ENCODE peak calls at places on chromosomes 1 and 21, in four cellular contexts. R is HCT116, G is esophagus muscularis mucosa, M is stomach. V is an unnamed sample. For H3K4me1, the result is how much of the 10 kb centered on the place peaks cover.

GRCh38 chr1:7331926-7332535 is 439.1 kb upstream of the VAMP3 start:
- DNase-seq in M (no peak), R (no peak), G (no peak), V (peak)

GRCh38 chr1:28243685-28244439 is 7.9 kb downstream of the ATP5IF1 start:
- DNase-seq in G (no peak), M (no peak), R (no peak), V (no peak)

GRCh38 chr1:20682571-20683236 is 21.5 kb upstream of the DDOST start:
- DNase-seq in G (no peak), M (no peak), R (no peak), V (no peak)

GRCh38 chr1:5950201-5950895 is 41.9 kb downstream of the NPHP4 start:
- DNase-seq in M (no peak), G (no peak), R (no peak), V (no peak)

GRCh38 chr1:198497326-198498220 is 42.9 kb downstream of the ATP6V1G3 start:
- DNase-seq in M (no peak), R (no peak), G (no peak), V (no peak)

GRCh38 chr1:201089621-201090020 is 22.6 kb downstream of the CACNA1S start:
- DNase-seq in R (no peak), G (no peak), M (no peak), V (no peak)

GRCh38 chr1:3881191-3881475 is 18.9 kb downstream of the C1orf174 start:
- DNase-seq in M (no peak), G (no peak), R (no peak), V (no peak)

GRCh38 chr1:2641381-2642130 is 8.7 kb upstream of the MMEL1 start:
- DNase-seq in M (peak), R (no peak), G (no peak), V (peak)

GRCh38 chr1:12135612-12136011 is 31.2 kb upstream of the TNFRSF1B start:
- DNase-seq in M (no peak), R (no peak), G (no peak), V (no peak)

GRCh38 chr1:244603498-244603897 is 49.4 kb upstream of the DESI2 start:
- DNase-seq in R (peak), M (no peak), G (no peak), V (no peak)

GRCh38 chr1:27569088-27569459 is 34.9 kb downstream of the AHDC1 start:
- DNase-seq in G (no peak), M (no peak), R (no peak), V (no peak)

GRCh38 chr21:39048064-39048463 is 135.2 kb downstream of the PSMG1 start:
- DNase-seq in G (no peak), M (no peak), R (no peak), V (no peak)

GRCh38 chr1:5758859-5759578 is 233.2 kb downstream of the NPHP4 start:
- DNase-seq in R (no peak), M (no peak), G (no peak), V (no peak)

GRCh38 chr1:30679976-30680305 is 43.4 kb downstream of the MATN1 start:
- DNase-seq in R (no peak), G (no peak), M (no peak), V (peak)

GRCh38 chr1:41492341-41492848 is 7.9 kb upstream of the EDN2 start:
- DNase-seq in M (no peak), R (no peak), G (no peak), V (no peak)

GRCh38 chr1:169999357-169999756 is 75.1 kb downstream of the KIFAP3 start:
- DNase-seq in M (no peak), G (no peak), R (peak), V (no peak)

GRCh38 chr1:154418898-154419619 is 13.9 kb downstream of the IL6R start:
- DNase-seq in R (no peak), G (no peak), M (no peak), V (no peak)

GRCh38 chr21:38048241-38048640 is 132.0 kb upstream of the KCNJ6 start:
- DNase-seq in G (no peak), R (no peak), M (no peak), V (no peak)

GRCh38 chr1:25644962-25645361 is 28.4 kb downstream of the MAN1C1 start:
- DNase-seq in G (peak), M (no peak), R (no peak), V (no peak)

GRCh38 chr1:173195596-173196088 is 11.5 kb downstream of the TNFSF4 start:
- DNase-seq in M (no peak), R (no peak), G (no peak), V (no peak)

GRCh38 chr1:104801344-104801743 is 1051.6 kb downstream of the AMY1C start:
- DNase-seq in M (no peak), R (no peak), G (no peak), V (no peak)

GRCh38 chr21:25456672-25457071 is 150.6 kb downstream of the MRPL39 start:
- DNase-seq in G (no peak), R (no peak), M (peak), V (no peak)

GRCh38 chr1:168974117-168974516 is 132.4 kb upstream of the ATP1B1 start:
- DNase-seq in M (no peak), R (no peak), G (no peak), V (no peak)

GRCh38 chr1:186735463-186735862 is 55.2 kb upstream of the PTGS2 start:
- DNase-seq in R (no peak), G (no peak), M (no peak), V (no peak)

GRCh38 chr1:215022723-215023122 is 59.8 kb upstream of the KCNK2 start:
- DNase-seq in M (no peak), R (no peak), G (no peak), V (no peak)

GRCh38 chr21:40160911-40161310 is 293.7 kb downstream of the PCP4 start:
- DNase-seq in M (no peak), R (no peak), G (no peak), V (no peak)

GRCh38 chr1:198879711-198880306 is 241.0 kb downstream of the PTPRC start:
- DNase-seq in G (no peak), M (no peak), R (no peak), V (no peak)

GRCh38 chr1:99820546-99820945 is 29.6 kb upstream of the AGL start:
- DNase-seq in R (no peak), G (no peak), M (no peak), V (no peak)

GRCh38 chr1:209527372-209527771 is 56.1 kb upstream of the CAMK1G start:
- DNase-seq in G (no peak), R (no peak), M (no peak), V (no peak)

GRCh38 chr1:164579346-164579745 is 20.4 kb downstream of the PBX1 start:
- DNase-seq in R (no peak), M (no peak), G (no peak), V (no peak)

GRCh38 chr1:164576311-164577271 is 17.6 kb downstream of the PBX1 start:
- DNase-seq in G (no peak), M (no peak), R (no peak), V (no peak)

GRCh38 chr1:164578474-164579200 is 19.7 kb downstream of the PBX1 start:
- DNase-seq in M (no peak), G (no peak), R (no peak), V (no peak)

GRCh38 chr1:164577291-164577690 is 18.3 kb downstream of the PBX1 start:
- DNase-seq in G (no peak), M (no peak), R (no peak), V (no peak)

GRCh38 chr1:164575356-164575755 is 16.4 kb downstream of the PBX1 start:
- DNase-seq in R (no peak), M (no peak), G (no peak), V (no peak)
- H3K4me1 ChIP-seq in R (under half), M (under half), G (half or more), V (under half)

DNA sequence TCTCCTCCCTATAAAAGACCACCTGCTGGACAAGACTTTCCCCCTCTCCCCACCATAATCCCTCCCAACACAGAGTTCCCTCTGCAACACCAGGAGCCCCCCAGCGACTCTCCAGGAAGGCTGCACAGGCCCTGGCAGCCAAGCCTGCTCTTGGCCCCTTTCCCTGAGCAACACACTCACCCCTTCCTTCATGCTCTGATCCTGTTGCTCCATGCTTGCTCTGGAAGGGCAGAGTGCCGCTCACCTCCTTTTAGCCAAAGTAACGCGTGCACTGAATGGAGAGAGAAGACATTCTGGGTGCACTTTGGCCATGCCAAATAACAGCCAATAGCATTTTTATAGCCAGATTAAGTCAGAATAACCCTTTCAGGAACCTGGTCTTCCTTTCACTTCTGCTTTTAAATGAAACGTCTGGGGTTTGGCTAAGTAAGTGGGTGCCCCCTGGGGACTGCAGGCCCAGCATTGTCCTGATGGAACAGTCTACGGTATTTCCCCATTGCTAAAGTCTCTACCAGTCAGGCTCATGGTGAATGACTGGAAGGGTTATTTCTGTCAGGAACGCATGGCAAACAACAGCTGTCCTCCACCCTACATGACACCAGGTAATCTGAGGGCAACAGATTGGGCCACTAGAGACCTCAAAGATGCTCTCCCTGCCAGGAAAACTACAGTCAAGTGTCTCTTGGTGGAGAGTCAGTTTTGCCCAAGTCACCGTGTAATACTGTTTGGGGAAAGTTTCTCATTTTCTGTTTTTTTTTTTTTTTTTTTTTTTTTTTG is at the start of gene SLC2A5:
- DNase-seq in R (no peak), G (no peak), M (no peak), V (no peak)
- TF ChIP-seq POLR2AphosphoS5 in R (no peak), G (no peak), M (no peak), V (no peak)

DNA sequence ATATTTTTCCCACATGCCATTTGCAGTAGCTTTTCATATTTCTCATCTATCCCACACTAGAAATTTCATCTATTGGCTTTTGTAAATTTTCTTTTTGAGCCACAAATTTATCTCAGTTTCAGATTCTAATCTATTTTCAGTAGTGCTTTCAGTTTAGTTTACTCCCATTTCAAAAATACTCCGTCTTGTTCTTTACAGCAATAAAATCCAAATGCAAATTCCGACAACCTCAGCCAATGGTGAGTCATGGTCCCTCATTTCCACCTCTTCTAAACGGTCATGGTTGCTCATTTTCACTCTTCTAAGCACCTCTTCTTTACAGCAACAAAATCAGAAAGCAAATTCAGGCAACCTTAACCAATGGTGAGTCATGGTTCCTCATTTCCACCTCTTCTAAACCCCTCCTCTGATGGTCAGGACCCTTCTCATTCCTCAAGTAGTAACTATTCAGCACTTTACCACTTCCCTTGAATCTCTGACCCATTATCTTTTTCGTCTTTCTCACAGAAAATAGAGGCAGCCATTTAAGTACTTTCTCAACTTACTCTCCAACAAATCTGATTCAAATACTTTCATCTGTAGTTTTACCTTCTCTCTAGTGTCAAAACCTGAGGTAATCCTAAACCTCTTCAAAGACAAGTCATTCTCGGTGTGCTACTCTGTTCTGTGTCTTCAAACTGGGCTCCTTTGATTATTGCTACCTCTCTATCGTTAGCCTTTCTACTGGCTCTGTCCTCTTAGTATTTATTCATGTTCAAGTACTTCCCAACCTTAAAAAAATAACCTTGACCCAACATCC is 34.4 kb downstream of the C21orf91 start:
- DNase-seq in G (no peak), R (no peak), M (no peak), V (no peak)
- H3K4me3 ChIP-seq in G (no peak), R (no peak), M (no peak), V (no peak)

GRCh38 chr1:44812822-44813543 is 4.7 kb downstream of the BTBD19 start:
- DNase-seq in G (no peak), M (no peak), R (no peak), V (peak)

GRCh38 chr1:44810101-44810761 is 1.9 kb downstream of the BTBD19 start:
- DNase-seq in G (no peak), R (no peak), M (peak), V (peak)

GRCh38 chr1:44808938-44809917 is 905 bp downstream of the BTBD19 start:
- DNase-seq in M (peak), R (no peak), G (no peak), V (peak)

GRCh38 chr1:44811714-44812151 is 3.4 kb downstream of the BTBD19 start:
- DNase-seq in M (no peak), G (no peak), R (no peak), V (no peak)

GRCh38 chr1:44811234-44811633 is 2.9 kb downstream of the BTBD19 start:
- DNase-seq in G (no peak), R (no peak), M (no peak), V (no peak)
- H3K4me1 ChIP-seq in G (half or more), R (half or more), M (half or more), V (under half)

DNA sequence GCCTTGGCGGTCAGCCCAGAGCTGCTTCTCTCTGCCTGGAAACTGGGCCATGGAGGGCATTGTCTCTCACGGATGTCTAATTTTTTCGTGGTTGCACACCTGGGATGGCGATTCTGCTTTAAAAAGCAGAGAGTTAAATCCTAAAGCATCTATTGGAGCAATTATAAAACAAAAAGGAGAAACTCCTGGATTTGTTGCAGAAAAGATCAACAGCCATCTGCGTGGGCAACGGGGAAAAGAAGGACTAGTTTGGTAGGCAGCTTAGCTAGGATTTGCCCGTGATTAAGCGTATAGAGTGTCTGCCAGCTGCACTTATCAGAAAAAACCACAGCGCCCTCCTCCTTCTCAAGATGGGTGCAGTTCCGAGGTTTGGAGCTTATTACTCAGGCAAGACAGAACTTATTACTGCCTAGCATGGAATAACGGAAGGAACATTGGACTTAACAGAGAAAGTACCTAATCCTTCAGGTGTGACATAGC is 524 bp upstream of the SLC25A24 start:
- DNase-seq in R (peak), G (no peak), M (peak), V (no peak)
- TF ChIP-seq POLR2AphosphoS5 in R (no peak), G (no peak), M (no peak), V (no peak)

GRCh38 chr1:46464013-46464548 is 25.6 kb upstream of the DMBX1 start:
- DNase-seq in G (no peak), M (no peak), R (no peak), V (no peak)

GRCh38 chr1:46465981-46466476 is 23.6 kb upstream of the DMBX1 start:
- DNase-seq in R (no peak), M (no peak), G (no peak), V (no peak)

GRCh38 chr1:46469846-46470245 is 19.8 kb upstream of the DMBX1 start:
- DNase-seq in M (no peak), R (no peak), G (no peak), V (no peak)

GRCh38 chr1:46466477-46467182 is 23.0 kb upstream of the DMBX1 start:
- DNase-seq in M (peak), R (no peak), G (no peak), V (no peak)

DNA sequence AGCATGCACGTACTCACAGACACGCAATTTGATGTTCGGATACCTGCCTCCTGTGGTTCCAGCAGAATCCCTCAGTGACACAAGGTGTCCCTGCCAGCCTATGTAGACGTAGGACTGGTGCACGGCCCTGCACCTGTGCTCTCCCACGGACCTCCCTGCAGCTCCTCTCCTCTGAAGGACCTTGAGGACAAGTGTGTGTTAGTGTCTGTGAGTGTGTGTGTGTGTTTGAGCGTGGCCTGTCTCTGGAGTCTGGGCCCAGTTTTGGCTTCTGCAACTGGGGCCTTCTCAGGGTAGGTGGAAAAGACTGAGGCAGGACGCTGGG is 22.5 kb upstream of the DMBX1 start:
- DNase-seq in M (no peak), G (no peak), R (no peak), V (no peak)
- H3K4me3 ChIP-seq in M (peak), G (peak), R (no peak), V (peak)

DNA sequence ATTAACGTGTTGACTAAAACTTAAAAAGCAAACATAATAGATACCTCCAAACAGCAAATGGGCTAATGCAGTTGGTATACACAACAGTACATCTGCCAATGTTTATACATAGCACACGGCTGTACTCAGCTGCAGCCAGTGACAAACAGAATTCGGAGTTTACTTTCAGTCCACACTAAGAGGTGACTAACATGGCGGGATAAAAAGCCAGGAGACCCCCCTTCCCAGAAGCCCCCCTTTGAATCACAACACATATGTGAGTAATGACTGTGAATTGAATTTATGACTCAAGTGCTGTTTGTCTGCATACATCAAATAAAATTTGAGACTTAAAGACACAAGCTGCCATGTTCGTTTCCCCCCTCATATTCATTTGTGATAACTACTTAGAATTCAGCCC is 113.2 kb downstream of the RUNX1 start:
- DNase-seq in R (no peak), G (no peak), M (no peak), V (no peak)
- H3K4me1 ChIP-seq in R (under half), G (under half), M (under half), V (under half)

DNA sequence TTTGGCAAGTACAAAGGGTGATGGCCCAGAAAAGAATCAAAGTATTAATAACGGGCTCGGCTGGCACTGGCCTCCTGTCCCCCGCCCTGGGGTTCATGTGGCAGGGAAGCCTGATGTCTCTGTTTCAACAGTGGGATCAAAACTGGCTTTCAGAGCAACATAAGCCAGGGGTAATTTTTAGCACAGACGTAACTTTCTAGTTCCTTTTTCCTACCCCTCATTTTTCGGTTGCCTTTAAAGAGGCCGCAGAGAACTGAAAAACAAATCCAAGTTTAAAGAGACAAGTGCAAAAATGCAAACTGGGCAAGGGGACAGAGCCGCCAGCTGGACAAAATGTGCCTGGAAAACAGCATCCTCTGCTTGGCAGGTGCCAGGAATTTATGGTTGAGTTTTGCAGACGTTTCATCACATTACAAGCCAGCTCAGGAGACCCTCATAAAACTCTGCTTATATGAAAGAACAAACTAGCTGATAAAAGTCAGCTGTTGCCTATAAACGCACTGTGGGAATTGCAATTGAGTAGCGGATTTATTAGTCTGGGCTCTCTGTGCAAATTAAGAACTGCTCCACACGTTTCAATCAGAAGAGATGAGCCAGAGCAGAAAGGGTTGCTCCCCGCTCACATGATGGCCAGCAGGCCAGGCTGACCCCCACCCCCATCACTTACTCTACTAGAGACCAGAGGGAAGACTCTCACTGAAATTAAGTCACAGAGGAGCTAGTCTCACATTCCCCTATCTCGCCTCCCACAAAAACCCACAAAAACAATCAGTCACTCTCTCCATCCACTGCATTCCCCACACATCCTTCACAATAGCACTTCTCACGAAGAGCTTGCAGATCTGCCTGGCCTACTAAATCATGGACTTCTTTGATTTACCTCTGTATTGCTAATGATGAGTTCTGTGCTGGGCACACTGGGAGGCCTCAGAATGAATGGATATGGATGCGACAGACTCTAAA is 15.8 kb upstream of the CDCA8 start:
- DNase-seq in G (no peak), R (no peak), M (no peak), V (no peak)
- TF ChIP-seq POLR2AphosphoS5 in G (no peak), R (no peak), M (no peak), V (no peak)